ENCODE peak calls at places on chromosomes 11 and 22, in five cellular contexts. O is cardiac muscle cell, A is MM.1S, Z is heart right ventricle, K is HCT116. N is an unnamed sample.

GRCh38 chr11:102680945-102681344 is 24.6 kb downstream of the MMP27 start:
- DNase-seq in O (peak; percentile 16), A (no peak), Z (no peak), K (no peak), N (no peak)

GRCh38 chr11:35103366-35104194 is 35.4 kb upstream of the CD44 start:
- DNase-seq in A (no peak), K (no peak), Z (no peak), O (no peak), N (no peak)

GRCh38 chr11:102422817-102423725 is 29.5 kb downstream of the TMEM123 start:
- DNase-seq in O (no peak), K (no peak), A (no peak), Z (no peak), N (no peak)

GRCh38 chr11:17489729-17490128 is 13.1 kb upstream of the ABCC8 start:
- DNase-seq in Z (no peak), K (no peak), O (no peak), A (no peak), N (no peak)

GRCh38 chr11:88618716-88619462 is 281.4 kb upstream of the CTSC start:
- DNase-seq in Z (no peak), K (no peak), O (no peak), A (no peak), N (no peak)

GRCh38 chr11:7871056-7871455 is 60.0 kb downstream of the OR10A6 start:
- DNase-seq in K (no peak), Z (no peak), O (no peak), A (no peak), N (no peak)

GRCh38 chr11:104033134-104033533 is 3.3 kb upstream of the DDI1 start:
- DNase-seq in O (peak; percentile 93), A (no peak), Z (no peak), K (no peak), N (no peak)

GRCh38 chr22:25172153-25172552 is 27.5 kb upstream of the CRYBB3 start:
- DNase-seq in A (no peak), K (peak; percentile 8), Z (no peak), O (peak; percentile 12), N (peak; percentile 17)

GRCh38 chr22:23519442-23520177 is 60.5 kb downstream of the IGLL1 start:
- DNase-seq in K (no peak), Z (no peak), A (no peak), O (no peak), N (no peak)

GRCh38 chr22:41517172-41518047 is 26.9 kb downstream of the POLR3H start:
- DNase-seq in O (peak; percentile 70), Z (peak; percentile 76), K (no peak), A (no peak), N (peak; percentile 22)

GRCh38 chr22:31250740-31251330 is 38.7 kb downstream of the LIMK2 start:
- DNase-seq in Z (peak; percentile 26), O (peak; percentile 51), K (no peak), A (no peak), N (no peak)

GRCh38 chr22:46366801-46367706 is 31.5 kb downstream of the TRMU start:
- DNase-seq in A (peak; percentile 92), Z (no peak), K (no peak), O (no peak), N (peak; percentile 55)

GRCh38 chr11:63768232-63769043 is at the start of gene ZFTA:
- DNase-seq in K (no peak), O (peak; percentile 70), A (peak; percentile 63), Z (peak; percentile 74), N (peak; percentile 47)

GRCh38 chr22:42635531-42635930 is 4.9 kb downstream of the ATP5MGL start:
- DNase-seq in Z (peak; percentile 71), A (no peak), O (peak; percentile 72), K (peak; percentile 85), N (no peak)

GRCh38 chr22:42639541-42640241 is 710 bp downstream of the ATP5MGL start:
- DNase-seq in O (peak; percentile 30), Z (no peak), A (no peak), K (no peak), N (no peak)

GRCh38 chr22:42637555-42637954 is 2.8 kb downstream of the ATP5MGL start:
- DNase-seq in K (no peak), A (no peak), O (no peak), Z (no peak), N (no peak)

GRCh38 chr22:42633013-42633412 is 7.4 kb downstream of the ATP5MGL start:
- DNase-seq in K (no peak), O (no peak), A (no peak), Z (no peak), N (no peak)

DNA sequence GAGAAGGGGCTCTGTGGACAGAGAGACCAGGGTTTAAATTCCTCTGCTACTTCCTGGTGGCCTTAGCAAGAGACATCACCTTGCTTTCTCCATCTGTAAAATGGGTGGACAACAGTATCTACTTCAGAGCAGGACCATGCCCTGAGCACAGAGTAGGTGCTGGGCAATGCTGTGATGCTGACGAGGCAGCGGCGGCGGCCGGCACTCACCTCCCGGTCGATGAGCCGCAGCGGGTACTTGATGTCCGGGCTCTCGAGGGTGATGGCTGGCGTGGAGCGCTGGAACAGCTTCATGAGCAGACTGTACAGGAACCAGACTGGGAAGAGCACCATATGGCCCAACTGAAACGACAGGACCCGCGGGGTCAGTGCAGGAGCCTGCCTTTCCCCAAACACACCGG is 3.9 kb downstream of the ATP5MGL start:
- DNase-seq in K (no peak), A (no peak), Z (no peak), O (no peak), N (no peak)
- H3K27ac ChIP-seq in K (peak overlapping the region; percentile 90), A (no peak overlapping the region), Z (peak overlapping the region; percentile 88), O (no peak overlapping the region), N (no peak overlapping the region)

DNA sequence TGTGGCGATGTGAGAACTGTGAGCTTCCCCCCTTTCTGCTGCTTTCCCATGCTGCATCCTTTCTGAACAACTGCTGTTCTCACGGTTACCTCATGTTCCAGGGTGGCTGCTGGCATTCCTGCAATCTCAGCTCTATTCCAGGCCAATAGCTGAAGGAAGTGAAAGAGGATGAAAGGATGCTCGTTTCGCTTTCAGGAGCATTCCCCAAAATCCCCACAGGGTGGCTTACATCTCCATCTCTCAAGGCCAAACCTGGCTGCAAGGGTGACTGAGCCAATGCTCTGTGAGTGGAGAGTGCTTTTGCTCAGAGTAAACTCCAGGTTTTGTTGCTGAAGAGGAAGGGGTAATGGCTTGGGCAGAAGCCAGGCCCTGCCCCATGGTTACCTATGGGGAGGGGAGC is 848.2 kb downstream of the BRD1 start:
- DNase-seq in O (no peak), A (no peak), Z (no peak), K (peak; percentile 26), N (no peak)
- H3K9me3 ChIP-seq in O (no peaks in the 10 kb centered on the region), A (no peaks in the 10 kb centered on the region), Z (no peaks in the 10 kb centered on the region), K (no peaks in the 10 kb centered on the region), N (no peaks in the 10 kb centered on the region)

GRCh38 chr22:49725516-49725915 is 102.2 kb downstream of the BRD1 start:
- DNase-seq in K (no peak), Z (no peak), A (no peak), O (no peak), N (no peak)
- H3K4me1 ChIP-seq in K (no peaks in the 10 kb centered on the region), Z (no peaks in the 10 kb centered on the region), A (no peaks in the 10 kb centered on the region), O (no peaks in the 10 kb centered on the region), N (peaks cover 13% of the 10 kb centered on the region)

GRCh38 chr11:45741582-45741981 is 63.4 kb upstream of the SLC35C1 start:
- DNase-seq in O (no peak), Z (no peak), K (no peak), A (no peak), N (no peak)

GRCh38 chr11:45736424-45736823 is 68.5 kb upstream of the SLC35C1 start:
- DNase-seq in K (no peak), O (peak; percentile 66), A (no peak), Z (no peak), N (no peak)

GRCh38 chr11:45739866-45740265 is 65.1 kb upstream of the SLC35C1 start:
- DNase-seq in K (no peak), A (no peak), O (peak; percentile 25), Z (no peak), N (no peak)

GRCh38 chr11:45741032-45741431 is 63.9 kb upstream of the SLC35C1 start:
- DNase-seq in Z (no peak), A (no peak), O (no peak), K (no peak), N (no peak)

DNA sequence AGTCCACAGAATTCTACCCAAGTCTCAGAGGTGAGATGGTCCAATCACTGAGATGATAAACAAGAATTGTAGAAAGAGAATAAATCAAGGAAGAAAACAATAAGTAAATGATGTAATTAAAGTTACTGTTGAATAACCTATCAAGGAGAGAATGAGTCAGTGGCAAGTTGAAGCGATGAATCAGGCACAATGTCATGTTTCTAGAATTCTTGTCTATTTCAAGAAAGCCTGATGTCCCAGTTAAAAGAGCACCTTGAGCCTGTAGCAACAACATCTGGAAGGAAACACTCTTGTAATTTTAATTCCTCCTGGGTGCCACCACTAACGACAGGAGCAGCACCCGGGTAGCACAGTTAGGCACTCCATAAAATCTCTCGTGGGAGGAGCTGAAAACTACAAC is 67.9 kb upstream of the SLC35C1 start:
- DNase-seq in A (no peak), K (no peak), O (peak; percentile 34), Z (no peak), N (no peak)
- H3K27ac ChIP-seq in A (no peak overlapping the region), K (no peak overlapping the region), O (no peak overlapping the region), Z (no peak overlapping the region), N (no peak overlapping the region)

DNA sequence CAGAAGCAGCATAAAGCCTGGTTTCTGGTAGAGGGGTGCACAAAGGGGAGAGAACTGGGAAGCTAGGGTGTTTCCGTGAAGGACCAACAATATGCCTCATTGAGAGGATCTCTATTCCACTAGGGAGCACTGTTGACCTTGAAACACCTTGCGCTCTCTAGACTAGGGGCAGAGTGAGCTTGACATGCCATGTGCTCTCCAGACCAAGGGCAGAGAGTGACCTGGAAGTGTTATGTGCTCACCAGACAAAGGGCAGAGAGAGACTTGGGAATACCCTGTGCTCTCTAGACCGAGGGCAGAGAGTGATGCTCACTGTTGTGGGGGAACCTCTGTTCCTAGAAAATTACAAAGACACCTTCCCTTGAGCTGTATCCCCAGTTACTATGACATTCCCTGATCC is 15.2 kb upstream of the EI24 start:
- DNase-seq in A (no peak), K (peak; percentile 13), O (no peak), Z (no peak), N (no peak)
- H3K9me3 ChIP-seq in A (no peaks in the 10 kb centered on the region), K (no peaks in the 10 kb centered on the region), O (no peaks in the 10 kb centered on the region), Z (peaks cover 6% of the 10 kb centered on the region), N (no peaks in the 10 kb centered on the region)

GRCh38 chr22:45262931-45263789 is 21.6 kb upstream of the UPK3A start:
- DNase-seq in K (no peak), Z (no peak), O (no peak), A (peak; percentile 51), N (no peak)
- H3K4me1 ChIP-seq in K (peaks cover 8% of the 10 kb centered on the region), Z (no peaks in the 10 kb centered on the region), O (no peaks in the 10 kb centered on the region), A (peaks cover 35% of the 10 kb centered on the region), N (no peaks in the 10 kb centered on the region)

GRCh38 chr11:45960387-45961110 is 38.1 kb downstream of the LARGE2 start:
- DNase-seq in O (peak; percentile 8), K (no peak), A (no peak), Z (no peak), N (no peak)

GRCh38 chr11:45959851-45960250 is 37.4 kb downstream of the LARGE2 start:
- DNase-seq in K (no peak), A (no peak), Z (no peak), O (no peak), N (no peak)

GRCh38 chr11:45961841-45962240 is 39.4 kb downstream of the LARGE2 start:
- DNase-seq in Z (no peak), O (no peak), A (no peak), K (no peak), N (no peak)

GRCh38 chr11:45967506-45967905 is 45.0 kb downstream of the LARGE2 start:
- DNase-seq in O (no peak), K (no peak), A (no peak), Z (no peak), N (no peak)

GRCh38 chr11:45964911-45965389 is 42.5 kb downstream of the LARGE2 start:
- DNase-seq in Z (peak; percentile 67), A (peak; percentile 71), K (peak; percentile 49), O (peak; percentile 90), N (peak; percentile 65)
- H3K27ac ChIP-seq in Z (no peak overlapping the region), A (no peak overlapping the region), K (no peak overlapping the region), O (peak overlapping the region; percentile 73), N (no peak overlapping the region)

N was measured in CD4-positive, alpha-beta memory T cell.